ENCODE peak calls at places on chromosomes 3 and 15, in four cellular contexts. One of them, this sample, is unnamed.

GRCh38 chr3:22916933-22917332 is 286.2 kb upstream of the UBE2E2 start:
- DNase-seq in cardiac muscle cell: no peak
- DNase-seq in transverse colon: no peak
- DNase-seq in left ventricle myocardium inferior: no peak
- DNase-seq in this sample: no peak

GRCh38 chr3:47910777-47911440 is 105.3 kb downstream of the MAP4 start:
- DNase-seq in left ventricle myocardium inferior: no peak
- DNase-seq in transverse colon: no peak
- DNase-seq in cardiac muscle cell: peak; percentile 42
- DNase-seq in this sample: no peak

GRCh38 chr15:58605931-58606330 is 143.6 kb downstream of the ADAM10 start:
- DNase-seq in cardiac muscle cell: no peak
- DNase-seq in transverse colon: no peak
- DNase-seq in left ventricle myocardium inferior: no peak
- DNase-seq in this sample: no peak

GRCh38 chr3:108006077-108006675 is 84.7 kb downstream of the CD47 start:
- DNase-seq in left ventricle myocardium inferior: peak; percentile 46
- DNase-seq in cardiac muscle cell: peak; percentile 51
- DNase-seq in transverse colon: peak; percentile 78
- DNase-seq in this sample: peak; percentile 63

GRCh38 chr15:83106994-83107840 is at the start of gene TM6SF1:
- DNase-seq in cardiac muscle cell: no peak
- DNase-seq in transverse colon: no peak
- DNase-seq in left ventricle myocardium inferior: no peak
- DNase-seq in this sample: peak; percentile 69

GRCh38 chr3:171283248-171284222 is 176.7 kb downstream of the TNIK start:
- DNase-seq in left ventricle myocardium inferior: peak; percentile 25
- DNase-seq in transverse colon: no peak
- DNase-seq in cardiac muscle cell: peak; percentile 16
- DNase-seq in this sample: peak; percentile 23

GRCh38 chr3:169556349-169556870 is 107.1 kb downstream of the MECOM start:
- DNase-seq in cardiac muscle cell: no peak
- DNase-seq in left ventricle myocardium inferior: no peak
- DNase-seq in transverse colon: no peak
- DNase-seq in this sample: peak; percentile 12

GRCh38 chr15:59138243-59138642 is 33.3 kb downstream of the CCNB2 start:
- DNase-seq in transverse colon: peak; percentile 59
- DNase-seq in cardiac muscle cell: peak; percentile 58
- DNase-seq in left ventricle myocardium inferior: no peak
- DNase-seq in this sample: peak; percentile 32

GRCh38 chr3:44280631-44281030 is 38.9 kb downstream of the TOPAZ1 start:
- DNase-seq in left ventricle myocardium inferior: no peak
- DNase-seq in cardiac muscle cell: no peak
- DNase-seq in transverse colon: no peak
- DNase-seq in this sample: no peak

GRCh38 chr3:6799264-6799915 is 61.5 kb upstream of the GRM7 start:
- DNase-seq in left ventricle myocardium inferior: no peak
- DNase-seq in transverse colon: peak; percentile 50
- DNase-seq in cardiac muscle cell: peak; percentile 10
- DNase-seq in this sample: peak; percentile 53

GRCh38 chr15:76342046-76342381 is 5.4 kb downstream of the ISL2 start:
- DNase-seq in transverse colon: no peak
- DNase-seq in cardiac muscle cell: no peak
- DNase-seq in left ventricle myocardium inferior: no peak
- DNase-seq in this sample: no peak

GRCh38 chr15:67548862-67549651 is 6.6 kb downstream of the MAP2K5 start:
- DNase-seq in left ventricle myocardium inferior: peak; percentile 20
- DNase-seq in cardiac muscle cell: no peak
- DNase-seq in transverse colon: peak; percentile 54
- DNase-seq in this sample: no peak

GRCh38 chr15:51251591-51251990 is 86.8 kb downstream of the CYP19A1 start:
- DNase-seq in transverse colon: no peak
- DNase-seq in left ventricle myocardium inferior: no peak
- DNase-seq in cardiac muscle cell: no peak
- DNase-seq in this sample: no peak

GRCh38 chr3:136193273-136194043 is 2.7 kb downstream of the MSL2 start:
- DNase-seq in cardiac muscle cell: no peak
- DNase-seq in left ventricle myocardium inferior: no peak
- DNase-seq in transverse colon: no peak
- DNase-seq in this sample: no peak

GRCh38 chr3:194952882-194953281 is 267.2 kb downstream of the FAM43A start:
- DNase-seq in cardiac muscle cell: no peak
- DNase-seq in left ventricle myocardium inferior: no peak
- DNase-seq in transverse colon: no peak
- DNase-seq in this sample: peak; percentile 74

GRCh38 chr3:51733859-51734571 is 27.1 kb downstream of the GRM2 start:
- DNase-seq in left ventricle myocardium inferior: no peak
- DNase-seq in transverse colon: no peak
- DNase-seq in cardiac muscle cell: no peak
- DNase-seq in this sample: no peak

GRCh38 chr3:87436781-87437543 is 160.6 kb upstream of the POU1F1 start:
- DNase-seq in transverse colon: no peak
- DNase-seq in left ventricle myocardium inferior: no peak
- DNase-seq in cardiac muscle cell: no peak
- DNase-seq in this sample: no peak

GRCh38 chr15:63772531-63772930 is 61.2 kb downstream of the HERC1 start:
- DNase-seq in cardiac muscle cell: no peak
- DNase-seq in transverse colon: no peak
- DNase-seq in left ventricle myocardium inferior: no peak
- DNase-seq in this sample: no peak

GRCh38 chr3:196149922-196150321 is 61.3 kb downstream of the ZDHHC19 start:
- DNase-seq in left ventricle myocardium inferior: no peak
- DNase-seq in cardiac muscle cell: no peak
- DNase-seq in transverse colon: no peak
- DNase-seq in this sample: no peak

GRCh38 chr3:184155644-184156521 is 706 bp downstream of the DVL3 start:
- DNase-seq in transverse colon: peak; percentile 49
- DNase-seq in left ventricle myocardium inferior: no peak
- DNase-seq in cardiac muscle cell: no peak
- DNase-seq in this sample: no peak

GRCh38 chr15:100988297-100988696 is 69.1 kb downstream of the LRRK1 start:
- DNase-seq in left ventricle myocardium inferior: no peak
- DNase-seq in transverse colon: no peak
- DNase-seq in cardiac muscle cell: no peak
- DNase-seq in this sample: no peak

GRCh38 chr3:48402281-48402732 is 27.6 kb downstream of the PLXNB1 start:
- DNase-seq in cardiac muscle cell: peak; percentile 92
- DNase-seq in left ventricle myocardium inferior: peak; percentile 64
- DNase-seq in transverse colon: peak; percentile 73
- DNase-seq in this sample: peak; percentile 91

GRCh38 chr3:32452009-32452408 is 50.6 kb downstream of the CMTM6 start:
- DNase-seq in transverse colon: no peak
- DNase-seq in left ventricle myocardium inferior: no peak
- DNase-seq in cardiac muscle cell: no peak
- DNase-seq in this sample: no peak

GRCh38 chr3:43231276-43232000 is 54.9 kb upstream of the SNRK start:
- DNase-seq in transverse colon: no peak
- DNase-seq in left ventricle myocardium inferior: no peak
- DNase-seq in cardiac muscle cell: peak; percentile 49
- DNase-seq in this sample: no peak

GRCh38 chr3:52280046-52280445 is 1.6 kb upstream of the WDR82 start:
- DNase-seq in cardiac muscle cell: peak; percentile 62
- DNase-seq in transverse colon: no peak
- DNase-seq in left ventricle myocardium inferior: no peak
- DNase-seq in this sample: no peak

GRCh38 chr15:53910236-53910849 is 67.9 kb upstream of the UNC13C start:
- DNase-seq in cardiac muscle cell: no peak
- DNase-seq in left ventricle myocardium inferior: no peak
- DNase-seq in transverse colon: peak; percentile 30
- DNase-seq in this sample: no peak

GRCh38 chr3:159796744-159797143 is 191.9 kb upstream of the IL12A start:
- DNase-seq in transverse colon: no peak
- DNase-seq in cardiac muscle cell: peak; percentile 72
- DNase-seq in left ventricle myocardium inferior: no peak
- DNase-seq in this sample: no peak

GRCh38 chr3:45978348-45978747 is 17.3 kb downstream of the FYCO1 start:
- DNase-seq in cardiac muscle cell: no peak
- DNase-seq in transverse colon: peak; percentile 89
- DNase-seq in left ventricle myocardium inferior: no peak
- DNase-seq in this sample: no peak

GRCh38 chr3:136262559-136262958 is 12.4 kb downstream of the PCCB start:
- DNase-seq in cardiac muscle cell: peak; percentile 39
- DNase-seq in transverse colon: no peak
- DNase-seq in left ventricle myocardium inferior: no peak
- DNase-seq in this sample: no peak

GRCh38 chr3:170725285-170725731 is 139.4 kb upstream of the SLC7A14 start:
- DNase-seq in cardiac muscle cell: peak; percentile 80
- DNase-seq in transverse colon: no peak
- DNase-seq in left ventricle myocardium inferior: no peak
- DNase-seq in this sample: no peak

GRCh38 chr15:98955980-98956723 is 51.4 kb downstream of the PGPEP1L start:
- DNase-seq in cardiac muscle cell: no peak
- DNase-seq in transverse colon: no peak
- DNase-seq in left ventricle myocardium inferior: no peak
- DNase-seq in this sample: no peak

GRCh38 chr15:100082761-100083402 is 258.9 kb downstream of the ADAMTS17 start:
- DNase-seq in transverse colon: no peak
- DNase-seq in cardiac muscle cell: no peak
- DNase-seq in left ventricle myocardium inferior: no peak
- DNase-seq in this sample: no peak

GRCh38 chr3:42266085-42266484 is at the start of gene CCK:
- DNase-seq in cardiac muscle cell: no peak
- DNase-seq in left ventricle myocardium inferior: no peak
- DNase-seq in transverse colon: no peak
- DNase-seq in this sample: no peak

GRCh38 chr3:65914740-65915366 is 123.9 kb downstream of the MAGI1 start:
- DNase-seq in cardiac muscle cell: no peak
- DNase-seq in left ventricle myocardium inferior: no peak
- DNase-seq in transverse colon: no peak
- DNase-seq in this sample: no peak

GRCh38 chr3:67419779-67420178 is 234.6 kb downstream of the SUCLG2 start:
- DNase-seq in cardiac muscle cell: no peak
- DNase-seq in transverse colon: no peak
- DNase-seq in left ventricle myocardium inferior: no peak
- DNase-seq in this sample: no peak

GRCh38 chr3:127990051-127990450 is 62.2 kb upstream of the SEC61A1 start:
- DNase-seq in cardiac muscle cell: no peak
- DNase-seq in transverse colon: no peak
- DNase-seq in left ventricle myocardium inferior: no peak
- DNase-seq in this sample: no peak

GRCh38 chr3:188491276-188491687 is 337.3 kb downstream of the LPP start:
- DNase-seq in left ventricle myocardium inferior: no peak
- DNase-seq in cardiac muscle cell: no peak
- DNase-seq in transverse colon: no peak
- DNase-seq in this sample: no peak

GRCh38 chr3:137767146-137768020 is 3.3 kb downstream of the SOX14 start:
- DNase-seq in transverse colon: no peak
- DNase-seq in cardiac muscle cell: no peak
- DNase-seq in left ventricle myocardium inferior: no peak
- DNase-seq in this sample: no peak

GRCh38 chr3:137769321-137770065 is 5.4 kb downstream of the SOX14 start:
- DNase-seq in transverse colon: no peak
- DNase-seq in left ventricle myocardium inferior: no peak
- DNase-seq in cardiac muscle cell: no peak
- DNase-seq in this sample: no peak

GRCh38 chr3:137770066-137770805 is 6.1 kb downstream of the SOX14 start:
- DNase-seq in cardiac muscle cell: no peak
- DNase-seq in left ventricle myocardium inferior: no peak
- DNase-seq in transverse colon: no peak
- DNase-seq in this sample: no peak

GRCh38 chr3:137768021-137768360 is 3.9 kb downstream of the SOX14 start:
- DNase-seq in transverse colon: no peak
- DNase-seq in cardiac muscle cell: no peak
- DNase-seq in left ventricle myocardium inferior: no peak
- DNase-seq in this sample: no peak

GRCh38 chr3:137768361-137769320 is 4.5 kb downstream of the SOX14 start:
- DNase-seq in left ventricle myocardium inferior: no peak
- DNase-seq in transverse colon: no peak
- DNase-seq in cardiac muscle cell: no peak
- DNase-seq in this sample: no peak
- H3K4me3 ChIP-seq in left ventricle myocardium inferior: peak overlapping the region; percentile 57
- H3K4me3 ChIP-seq in transverse colon: peak overlapping the region; percentile 46
- H3K4me3 ChIP-seq in cardiac muscle cell: no peak overlapping the region
- H3K4me3 ChIP-seq in this sample: peak overlapping the region; percentile 31

GRCh38 chr3:79922633-79923032 is 154.8 kb upstream of the ROBO1 start:
- DNase-seq in transverse colon: no peak
- DNase-seq in cardiac muscle cell: no peak
- DNase-seq in left ventricle myocardium inferior: no peak
- DNase-seq in this sample: no peak

DNA sequence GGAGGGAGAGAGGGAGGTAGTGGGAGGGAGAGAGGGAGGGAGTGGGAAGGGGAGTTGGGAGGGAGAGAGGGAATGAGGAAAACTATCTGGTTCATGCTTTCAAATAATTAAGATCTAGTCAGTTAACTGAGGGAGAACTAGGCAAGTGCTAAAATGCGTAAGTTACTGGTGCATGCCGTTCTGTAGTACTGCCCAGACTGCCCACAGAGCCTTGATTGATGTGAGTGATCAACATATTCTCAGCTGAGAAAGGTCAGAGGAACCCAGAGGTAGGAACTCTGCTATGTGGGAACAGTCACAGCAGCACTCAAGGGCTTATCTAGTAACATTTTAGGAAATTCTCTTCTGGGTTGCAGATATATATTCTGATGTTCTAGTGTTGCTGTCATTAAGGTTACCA is 149.8 kb upstream of the ROBO1 start:
- DNase-seq in cardiac muscle cell: no peak
- DNase-seq in transverse colon: no peak
- DNase-seq in left ventricle myocardium inferior: no peak
- DNase-seq in this sample: no peak
- H3K27ac ChIP-seq in cardiac muscle cell: no peak overlapping the region
- H3K27ac ChIP-seq in transverse colon: no peak overlapping the region
- H3K27ac ChIP-seq in left ventricle myocardium inferior: no peak overlapping the region
- H3K27ac ChIP-seq in this sample: no peak overlapping the region

GRCh38 chr15:90946941-90947576 is 7.6 kb upstream of the RCCD1 start:
- DNase-seq in transverse colon: no peak
- DNase-seq in left ventricle myocardium inferior: no peak
- DNase-seq in cardiac muscle cell: no peak
- DNase-seq in this sample: no peak
- H3K9me3 ChIP-seq in transverse colon: no peaks in the 10 kb centered on the region
- H3K9me3 ChIP-seq in left ventricle myocardium inferior: no peaks in the 10 kb centered on the region
- H3K9me3 ChIP-seq in cardiac muscle cell: no peaks in the 10 kb centered on the region
- H3K9me3 ChIP-seq in this sample: no peaks in the 10 kb centered on the region

DNA sequence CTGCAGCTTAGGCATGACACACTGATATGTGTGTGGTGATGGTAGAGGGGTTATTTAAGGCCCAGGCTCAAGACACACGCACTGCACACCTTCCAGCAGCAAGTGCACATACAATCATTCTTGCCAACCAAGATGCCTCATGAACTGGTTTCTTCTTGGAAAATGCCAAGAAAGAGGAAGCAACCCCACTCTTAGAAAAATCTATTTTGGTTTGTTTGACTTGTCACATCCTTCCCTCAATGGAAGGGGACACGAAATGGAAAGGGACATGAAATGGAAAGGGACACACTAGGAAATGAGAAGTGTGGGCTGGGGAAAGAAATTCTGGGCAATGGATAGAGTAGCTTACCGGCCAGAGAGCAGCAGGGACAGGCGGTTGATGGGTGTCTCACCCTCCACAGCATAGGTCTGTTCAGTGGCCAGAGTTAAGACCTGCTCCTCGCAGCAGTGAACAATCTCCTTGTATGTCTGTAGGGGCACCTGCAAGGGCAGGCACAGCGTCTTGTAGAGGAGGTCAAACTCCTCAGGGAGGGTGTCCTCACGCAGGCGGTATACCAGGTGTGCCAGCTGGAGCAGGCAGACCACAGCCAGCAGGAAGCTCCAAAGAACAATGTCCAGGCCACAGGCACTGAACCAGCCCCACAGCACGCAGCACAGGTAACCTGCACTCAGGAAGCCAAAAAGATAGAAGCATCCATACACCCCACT is 651 bp downstream of the POPDC2 start:
- DNase-seq in cardiac muscle cell: no peak
- DNase-seq in left ventricle myocardium inferior: no peak
- DNase-seq in transverse colon: no peak
- DNase-seq in this sample: no peak
- H3K4me3 ChIP-seq in cardiac muscle cell: peak overlapping the region; percentile 50
- H3K4me3 ChIP-seq in left ventricle myocardium inferior: peak overlapping the region; percentile 71
- H3K4me3 ChIP-seq in transverse colon: peak overlapping the region; percentile 34
- H3K4me3 ChIP-seq in this sample: peak overlapping the region; percentile 79

This sample was measured in right cardiac atrium.